ENCODE peak calls at places on chromosomes 7 and 10, in four cellular contexts. E is WTC11, G is K562, Q is SK-N-SH. Y is an unnamed sample.

GRCh38 chr10:33174674-33175073 is 159.8 kb downstream of the NRP1 start:
- DNase-seq in E (no peak), G (no peak), Q (no peak), Y (no peak)

GRCh38 chr7:146175716-146176115 is 59.1 kb downstream of the CNTNAP2 start:
- DNase-seq in E (no peak), G (no peak), Q (no peak), Y (no peak)

GRCh38 chr10:42646692-42647640 is 8.6 kb upstream of the ZNF33B start:
- DNase-seq in E (no peak), G (peak; percentile 77), Q (no peak), Y (no peak)

GRCh38 chr10:132910901-132911711 is 31.3 kb downstream of the CFAP46 start:
- DNase-seq in E (no peak), G (no peak), Q (no peak), Y (no peak)

GRCh38 chr7:158066085-158066484 is 521.5 kb downstream of the PTPRN2 start:
- DNase-seq in E (no peak), G (no peak), Q (no peak), Y (no peak)

GRCh38 chr7:98923512-98923911 is 45.2 kb downstream of the TRRAP start:
- DNase-seq in E (no peak), G (no peak), Q (no peak), Y (no peak)

GRCh38 chr10:95840121-95840520 is 67.7 kb upstream of the CC2D2B start:
- DNase-seq in E (no peak), G (no peak), Q (no peak), Y (no peak)

GRCh38 chr10:99976886-99977391 is 32.8 kb downstream of the DNMBP start:
- DNase-seq in E (no peak), G (no peak), Q (no peak), Y (no peak)

GRCh38 chr7:46468753-46469356 is 547.8 kb upstream of the IGFBP3 start:
- DNase-seq in E (no peak), G (peak; percentile 8), Q (peak; percentile 3), Y (no peak)

GRCh38 chr7:70569335-70569819 is 562.6 kb upstream of the GALNT17 start:
- DNase-seq in E (no peak), G (peak; percentile 41), Q (no peak), Y (no peak)

GRCh38 chr7:68417659-68418058 is 1180.6 kb upstream of the AUTS2 start:
- DNase-seq in E (no peak), G (peak; percentile 62), Q (no peak), Y (no peak)

GRCh38 chr7:80773787-80774508 is 135.5 kb downstream of the CD36 start:
- DNase-seq in E (no peak), G (no peak), Q (no peak), Y (no peak)

GRCh38 chr7:22782616-22783232 is 39.9 kb downstream of the TOMM7 start:
- DNase-seq in E (peak; percentile 84), G (peak; percentile 79), Q (peak; percentile 76), Y (no peak)

GRCh38 chr10:70567603-70568002 is 34.9 kb downstream of the PRF1 start:
- DNase-seq in E (no peak), G (no peak), Q (no peak), Y (no peak)

GRCh38 chr10:30433779-30434272 is at the start of gene MAP3K8:
- DNase-seq in E (peak; percentile 87), G (peak; percentile 74), Q (peak; percentile 92), Y (peak; percentile 88)

GRCh38 chr10:30430544-30431298 is 3.3 kb upstream of the MAP3K8 start:
- DNase-seq in E (no peak), G (no peak), Q (no peak), Y (no peak)

GRCh38 chr10:30433286-30433778 is 652 bp upstream of the MAP3K8 start:
- DNase-seq in E (peak; percentile 75), G (no peak), Q (peak; percentile 78), Y (no peak)

GRCh38 chr10:30432631-30433285 is 1.2 kb upstream of the MAP3K8 start:
- DNase-seq in E (no peak), G (peak; percentile 38), Q (no peak), Y (no peak)

GRCh38 chr10:30431435-30431911 is 2.5 kb upstream of the MAP3K8 start:
- DNase-seq in E (peak; percentile 27), G (no peak), Q (no peak), Y (no peak)
- TF ChIP-seq TEAD4 in E (no peak), G (no peak), Q (no peak), Y (no peak)

DNA sequence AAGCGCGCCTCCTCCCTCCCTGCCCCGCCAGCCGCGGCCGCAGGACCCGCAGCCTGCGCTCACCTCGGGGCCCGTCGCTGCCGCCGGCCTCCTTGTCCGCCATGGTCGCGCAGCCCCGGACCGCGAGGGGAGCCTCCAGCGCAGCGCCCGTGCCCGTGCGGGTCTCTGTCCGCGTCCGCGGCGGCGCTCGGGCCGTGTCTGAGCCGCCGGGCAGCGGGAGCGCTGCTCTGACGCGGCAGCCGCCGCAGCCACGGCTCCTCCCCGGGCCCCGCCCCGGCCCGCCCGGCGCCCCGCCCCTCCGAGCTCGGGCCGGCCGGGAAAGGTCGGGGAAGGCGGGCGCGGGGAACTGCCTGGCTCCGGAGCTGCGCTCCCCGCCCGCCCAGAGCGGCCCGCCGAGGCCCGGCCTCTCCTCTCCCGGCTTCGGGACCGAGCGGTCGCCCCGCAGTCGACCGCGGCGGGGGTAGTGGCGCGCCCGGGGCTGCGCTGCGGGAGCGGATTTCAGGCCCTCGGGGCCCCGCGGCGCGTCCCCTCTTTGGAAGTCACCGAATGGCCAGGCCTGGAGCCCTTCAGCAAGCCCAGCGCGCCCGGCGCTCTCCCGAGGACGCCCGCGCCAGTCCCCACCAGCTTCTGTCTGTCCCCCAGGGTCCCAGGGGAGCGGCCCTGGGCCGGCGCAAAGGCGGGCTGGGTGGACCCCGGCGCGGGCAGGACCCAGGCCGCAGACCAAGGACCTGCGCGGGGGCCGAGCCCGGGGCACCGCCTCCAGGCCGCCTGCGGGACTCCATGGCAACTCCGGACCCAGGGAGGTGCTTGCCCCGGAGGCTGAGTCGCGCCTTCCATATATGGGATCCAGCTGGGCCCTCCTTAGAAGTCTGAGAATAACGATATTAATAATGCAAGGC is at the start of gene HSPA12A:
- DNase-seq in E (peak; percentile 76), G (peak; percentile 83), Q (peak; percentile 95), Y (peak; percentile 82)
- TF ChIP-seq TEAD4 in E (no peak), G (no peak), Q (no peak), Y (no peak)

DNA sequence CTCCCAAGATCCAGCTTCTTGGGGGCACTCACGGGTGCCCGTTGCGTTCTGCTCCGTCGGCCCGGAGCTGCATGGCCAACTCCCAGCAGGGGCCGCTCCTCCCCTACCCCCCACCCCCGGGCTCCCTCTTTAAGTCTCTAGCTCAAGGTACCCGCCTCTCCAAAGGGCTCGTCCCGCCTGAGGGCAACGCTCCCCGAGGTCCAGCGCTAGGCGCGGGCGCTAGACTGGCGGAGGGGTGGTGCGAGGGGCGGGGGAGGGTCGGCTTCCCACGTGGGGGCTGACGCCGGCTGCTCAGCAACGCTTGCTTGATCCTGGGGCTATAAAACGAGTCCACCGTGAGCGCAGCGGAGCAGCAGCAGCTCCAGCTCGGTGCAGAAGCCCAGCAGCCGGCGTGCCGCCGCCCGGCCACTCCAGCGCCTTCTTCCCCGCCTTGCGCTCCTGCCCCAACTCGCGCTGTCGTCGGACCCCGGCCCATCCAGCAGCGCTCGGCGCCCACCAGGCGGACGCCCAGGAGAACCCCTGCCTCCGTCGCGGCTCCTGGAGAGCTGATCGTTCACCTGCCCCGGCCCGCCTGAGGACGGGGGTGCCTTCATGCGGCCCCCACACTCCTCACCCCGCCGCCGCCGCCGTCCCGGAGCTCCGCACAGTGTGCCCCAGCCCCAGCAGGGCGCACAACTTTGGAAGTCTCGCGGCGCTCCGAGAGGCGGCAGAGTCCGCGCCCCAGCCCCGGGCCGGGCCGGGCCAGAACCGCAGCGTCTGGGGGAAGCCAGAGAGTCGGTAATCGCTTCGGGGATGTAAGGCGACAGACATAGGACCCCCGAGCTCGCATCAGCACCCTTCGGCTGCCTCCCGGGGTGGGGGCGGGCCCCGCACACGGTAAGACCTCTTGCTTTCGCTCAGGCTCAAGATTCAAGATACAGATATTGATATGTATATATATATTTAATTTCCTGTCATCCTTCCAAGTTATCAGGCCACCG is at the start of gene ADRA2A:
- DNase-seq in E (peak; percentile 73), G (no peak), Q (peak; percentile 84), Y (peak; percentile 79)
- TF ChIP-seq TEAD4 in E (no peak), G (no peak), Q (no peak), Y (no peak)

GRCh38 chr7:47803029-47803428 is 145.2 kb downstream of the PKD1L1 start:
- DNase-seq in E (no peak), G (no peak), Q (no peak), Y (no peak)

GRCh38 chr7:47806701-47807103 is 141.6 kb downstream of the PKD1L1 start:
- DNase-seq in E (no peak), G (no peak), Q (no peak), Y (no peak)

GRCh38 chr7:47803846-47804245 is 144.4 kb downstream of the PKD1L1 start:
- DNase-seq in E (no peak), G (no peak), Q (no peak), Y (no peak)

GRCh38 chr7:47807126-47807525 is 141.1 kb downstream of the PKD1L1 start:
- DNase-seq in E (no peak), G (no peak), Q (no peak), Y (no peak)

DNA sequence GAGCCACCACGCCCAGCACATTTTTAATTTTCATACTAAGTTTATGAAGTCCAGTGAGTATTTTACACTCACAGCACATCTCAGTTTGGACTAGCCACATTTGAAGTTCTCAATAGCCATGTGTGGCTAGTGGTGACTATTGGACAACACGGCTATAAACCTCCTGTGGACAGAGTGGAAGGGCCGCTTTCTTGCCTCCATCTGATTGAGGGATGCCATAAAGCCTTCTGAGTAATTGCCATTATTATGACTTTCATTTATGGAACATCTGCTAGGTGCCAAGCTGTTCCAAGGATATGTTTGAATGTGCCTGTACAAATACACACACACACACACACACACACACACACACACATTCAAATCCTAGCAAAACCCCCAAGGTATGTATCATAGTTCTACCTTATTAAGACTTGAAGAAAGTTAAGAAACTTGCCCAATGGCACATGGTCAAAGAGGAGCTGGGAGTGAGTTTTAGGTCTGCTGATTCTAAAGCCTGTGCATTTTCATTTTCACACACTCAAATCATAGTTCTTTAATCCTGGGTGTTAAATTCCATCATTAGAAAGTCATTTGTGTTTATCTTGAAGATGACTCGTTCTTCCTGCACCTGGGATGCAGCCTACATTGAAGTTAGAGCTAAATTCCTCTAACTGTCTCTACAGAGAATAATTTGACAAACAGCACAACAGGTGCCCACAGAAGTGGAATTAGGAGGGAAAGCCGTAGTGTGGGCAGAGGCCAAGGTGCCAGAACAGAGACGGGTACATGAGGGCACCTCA is 143.3 kb downstream of the PKD1L1 start:
- DNase-seq in E (no peak), G (no peak), Q (no peak), Y (no peak)
- TF ChIP-seq TEAD4 in E (no peak), G (no peak), Q (no peak), Y (no peak)

GRCh38 chr10:17617031-17617911 is at the start of gene HACD1:
- DNase-seq in E (peak; percentile 78), G (peak; percentile 91), Q (peak; percentile 98), Y (peak; percentile 50)

GRCh38 chr10:17622061-17622460 is 4.9 kb upstream of the HACD1 start:
- DNase-seq in E (no peak), G (no peak), Q (no peak), Y (no peak)

DNA sequence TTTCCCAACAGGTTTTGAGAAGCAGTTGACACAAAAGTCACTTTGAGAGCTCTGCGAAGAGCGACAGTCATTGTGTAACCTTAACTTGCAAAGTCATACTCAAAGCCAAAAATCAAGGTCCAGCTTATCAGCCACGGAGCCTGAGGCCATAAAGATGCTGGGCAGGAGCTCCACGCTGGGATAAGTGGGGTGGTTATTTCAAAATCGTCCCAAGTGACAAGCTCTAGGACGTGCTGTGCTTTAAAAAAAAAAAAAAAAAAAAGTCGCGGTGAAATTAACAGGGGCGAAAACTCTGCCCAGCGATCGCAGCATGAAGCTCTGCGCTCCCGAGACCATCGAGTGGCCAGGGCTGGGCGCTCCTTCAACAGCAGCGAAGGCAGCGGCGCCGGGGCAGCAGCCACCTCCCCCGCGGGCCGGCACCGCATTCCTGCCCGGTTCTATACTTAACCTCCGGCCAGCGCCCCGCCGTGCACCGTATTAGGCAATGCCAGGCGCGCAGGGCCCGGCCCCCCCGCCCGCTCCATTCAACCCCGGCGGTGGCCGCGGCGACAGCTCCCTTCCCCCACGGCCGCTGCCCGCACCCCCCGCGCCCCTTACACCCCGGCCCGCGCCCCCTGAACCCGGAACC is 657 bp downstream of the HACD1 start:
- DNase-seq in E (peak; percentile 86), G (peak; percentile 43), Q (peak; percentile 84), Y (no peak)
- TF ChIP-seq TEAD4 in E (peak; percentile 70), G (no peak), Q (peak; percentile 21), Y (peak; percentile 92)